ENCODE peak calls at places on chromosomes 3 and 15, in seven cellular contexts. W is posterior vena cava, M is neural crest cell, B is foreskin fibroblast, F is myocyte, D is HS-5, V is NCI-H1092. I is an unnamed sample.

GRCh38 chr3:154794383-154794782 is 285.7 kb upstream of the MME start:
- DNase-seq in F (no peak), M (no peak), B (peak; percentile 19), V (no peak), W (no peak), D (no peak), I (no peak)

GRCh38 chr3:41419809-41420208 is 220.5 kb downstream of the CTNNB1 start:
- DNase-seq in B (no peak), V (no peak), M (no peak), F (no peak), D (no peak), W (no peak), I (no peak)

GRCh38 chr15:40329804-40330203 is 6.3 kb downstream of the INAFM2 start:
- DNase-seq in M (no peak), F (no peak), D (no peak), B (no peak), V (no peak), W (no peak), I (no peak)

GRCh38 chr15:58498821-58499580 is 67.2 kb downstream of the LIPC start:
- DNase-seq in B (peak; percentile 96), V (no peak), D (no peak), F (peak; percentile 80), W (no peak), M (no peak), I (no peak)

GRCh38 chr3:59877679-59878427 is 828.0 kb upstream of the CFAP20DC start:
- DNase-seq in D (peak; percentile 41), B (no peak), W (no peak), V (no peak), M (no peak), F (no peak), I (peak; percentile 44)

GRCh38 chr15:47384316-47384715 is 333.0 kb upstream of the SEMA6D start:
- DNase-seq in V (no peak), B (peak; percentile 93), D (peak; percentile 78), F (no peak), W (no peak), M (no peak), I (peak; percentile 36)

GRCh38 chr15:77060560-77060959 is 10.3 kb downstream of the TSPAN3 start:
- DNase-seq in M (no peak), V (no peak), W (no peak), D (no peak), B (peak; percentile 45), F (peak; percentile 85), I (no peak)

GRCh38 chr3:127450331-127450730 is 140.2 kb downstream of the TPRA1 start:
- DNase-seq in V (no peak), F (peak; percentile 53), D (no peak), W (peak; percentile 45), M (no peak), B (no peak), I (no peak)

GRCh38 chr3:139830817-139831216 is 104.2 kb upstream of the CLSTN2 start:
- DNase-seq in W (no peak), D (no peak), F (peak; percentile 15), V (no peak), M (peak; percentile 54), B (no peak), I (no peak)

GRCh38 chr15:95687686-95688085 is 642.8 kb upstream of the NR2F2 start:
- DNase-seq in B (peak; percentile 28), D (no peak), F (peak; percentile 16), V (no peak), M (no peak), W (no peak), I (no peak)

GRCh38 chr3:18853269-18853668 is 295.0 kb upstream of the KCNH8 start:
- DNase-seq in V (no peak), M (no peak), W (no peak), D (no peak), B (no peak), F (no peak), I (no peak)

GRCh38 chr3:28136607-28137216 is 104.7 kb upstream of the CMC1 start:
- DNase-seq in F (no peak), D (no peak), B (no peak), V (no peak), M (no peak), W (no peak), I (no peak)

GRCh38 chr3:42786631-42787030 is 13.6 kb upstream of the CCDC13 start:
- DNase-seq in M (no peak), B (no peak), W (no peak), F (no peak), V (no peak), D (no peak), I (no peak)

GRCh38 chr3:187025254-187025655 is 94.9 kb downstream of the ST6GAL1 start:
- DNase-seq in B (no peak), V (no peak), M (no peak), F (no peak), D (no peak), W (no peak), I (no peak)

GRCh38 chr3:51539291-51539891 is 872 bp downstream of the RAD54L2 start:
- DNase-seq in D (no peak), W (no peak), M (no peak), V (no peak), F (peak; percentile 59), B (peak; percentile 75), I (no peak)

GRCh38 chr3:154050766-154051165 is 70.4 kb upstream of the ARHGEF26 start:
- DNase-seq in F (no peak), D (no peak), V (no peak), B (no peak), M (no peak), W (no peak), I (no peak)